ENCODE peak calls at places on chromosomes 16 and 17, in eight cellular contexts. One of them, this sample, is unnamed.

GRCh38 chr17:30600830-30601494 is 123.8 kb downstream of the GOSR1 start:
- DNase-seq in mucosa of gallbladder: peak
- DNase-seq in H9: no peak
- DNase-seq in AG04450: no peak
- DNase-seq in M059J: peak
- DNase-seq in mesothelial cell of epicardium: peak
- DNase-seq in HT1080: peak
- DNase-seq in activated naive CD4-positive, alpha-beta T cell treated with anti-CD3 and anti-CD28 coated beads for 36 hours: peak
- DNase-seq in this sample: no peak

GRCh38 chr16:29029168-29029994 is 44.5 kb downstream of the LAT start:
- DNase-seq in AG04450: peak
- DNase-seq in HT1080: peak
- DNase-seq in H9: peak
- DNase-seq in M059J: peak
- DNase-seq in activated naive CD4-positive, alpha-beta T cell treated with anti-CD3 and anti-CD28 coated beads for 36 hours: peak
- DNase-seq in mesothelial cell of epicardium: peak
- DNase-seq in mucosa of gallbladder: no peak
- DNase-seq in this sample: peak

GRCh38 chr16:11256657-11257130 is 690 bp upstream of the SOCS1 start:
- DNase-seq in M059J: peak
- DNase-seq in HT1080: peak
- DNase-seq in activated naive CD4-positive, alpha-beta T cell treated with anti-CD3 and anti-CD28 coated beads for 36 hours: no peak
- DNase-seq in H9: peak
- DNase-seq in mucosa of gallbladder: peak
- DNase-seq in AG04450: no peak
- DNase-seq in mesothelial cell of epicardium: no peak
- DNase-seq in this sample: no peak

GRCh38 chr17:18993876-18994275 is 10.7 kb downstream of the FAM83G start:
- DNase-seq in activated naive CD4-positive, alpha-beta T cell treated with anti-CD3 and anti-CD28 coated beads for 36 hours: no peak
- DNase-seq in AG04450: peak
- DNase-seq in H9: no peak
- DNase-seq in mesothelial cell of epicardium: no peak
- DNase-seq in mucosa of gallbladder: no peak
- DNase-seq in M059J: no peak
- DNase-seq in HT1080: no peak
- DNase-seq in this sample: no peak

GRCh38 chr16:53509906-53510703 is 7.1 kb upstream of the AKTIP start:
- DNase-seq in AG04450: peak
- DNase-seq in activated naive CD4-positive, alpha-beta T cell treated with anti-CD3 and anti-CD28 coated beads for 36 hours: peak
- DNase-seq in M059J: peak
- DNase-seq in mesothelial cell of epicardium: peak
- DNase-seq in mucosa of gallbladder: peak
- DNase-seq in H9: peak
- DNase-seq in HT1080: peak
- DNase-seq in this sample: no peak

GRCh38 chr17:72525225-72525988 is 404.6 kb downstream of the SOX9 start:
- DNase-seq in H9: no peak
- DNase-seq in mucosa of gallbladder: no peak
- DNase-seq in M059J: no peak
- DNase-seq in AG04450: no peak
- DNase-seq in activated naive CD4-positive, alpha-beta T cell treated with anti-CD3 and anti-CD28 coated beads for 36 hours: no peak
- DNase-seq in mesothelial cell of epicardium: no peak
- DNase-seq in HT1080: no peak
- DNase-seq in this sample: no peak

GRCh38 chr17:63431939-63432804 is 13.9 kb downstream of the CYB561 start:
- DNase-seq in activated naive CD4-positive, alpha-beta T cell treated with anti-CD3 and anti-CD28 coated beads for 36 hours: no peak
- DNase-seq in mesothelial cell of epicardium: no peak
- DNase-seq in AG04450: no peak
- DNase-seq in HT1080: no peak
- DNase-seq in H9: no peak
- DNase-seq in mucosa of gallbladder: no peak
- DNase-seq in M059J: peak
- DNase-seq in this sample: no peak

GRCh38 chr17:75691371-75692290 is 24.5 kb downstream of the SAP30BP start:
- DNase-seq in mesothelial cell of epicardium: no peak
- DNase-seq in AG04450: no peak
- DNase-seq in mucosa of gallbladder: no peak
- DNase-seq in HT1080: peak
- DNase-seq in H9: no peak
- DNase-seq in activated naive CD4-positive, alpha-beta T cell treated with anti-CD3 and anti-CD28 coated beads for 36 hours: peak
- DNase-seq in M059J: peak
- DNase-seq in this sample: no peak

GRCh38 chr17:74234482-74234881 is 21.1 kb downstream of the TTYH2 start:
- DNase-seq in H9: no peak
- DNase-seq in HT1080: no peak
- DNase-seq in mucosa of gallbladder: no peak
- DNase-seq in AG04450: no peak
- DNase-seq in activated naive CD4-positive, alpha-beta T cell treated with anti-CD3 and anti-CD28 coated beads for 36 hours: no peak
- DNase-seq in M059J: no peak
- DNase-seq in mesothelial cell of epicardium: no peak
- DNase-seq in this sample: no peak

GRCh38 chr16:70770291-70770967 is 30.5 kb downstream of the VAC14 start:
- DNase-seq in H9: no peak
- DNase-seq in activated naive CD4-positive, alpha-beta T cell treated with anti-CD3 and anti-CD28 coated beads for 36 hours: no peak
- DNase-seq in M059J: no peak
- DNase-seq in mesothelial cell of epicardium: no peak
- DNase-seq in HT1080: no peak
- DNase-seq in AG04450: no peak
- DNase-seq in mucosa of gallbladder: no peak
- DNase-seq in this sample: no peak

GRCh38 chr16:29230671-29231091 is 175.8 kb downstream of the NPIPB11 start:
- DNase-seq in H9: peak
- DNase-seq in mucosa of gallbladder: peak
- DNase-seq in AG04450: peak
- DNase-seq in M059J: no peak
- DNase-seq in HT1080: no peak
- DNase-seq in mesothelial cell of epicardium: peak
- DNase-seq in activated naive CD4-positive, alpha-beta T cell treated with anti-CD3 and anti-CD28 coated beads for 36 hours: no peak
- DNase-seq in this sample: no peak

GRCh38 chr17:4735825-4736651 is 3.6 kb upstream of the ZMYND15 start:
- DNase-seq in M059J: no peak
- DNase-seq in activated naive CD4-positive, alpha-beta T cell treated with anti-CD3 and anti-CD28 coated beads for 36 hours: no peak
- DNase-seq in mucosa of gallbladder: peak
- DNase-seq in mesothelial cell of epicardium: no peak
- DNase-seq in H9: no peak
- DNase-seq in HT1080: no peak
- DNase-seq in AG04450: no peak
- DNase-seq in this sample: no peak

This sample was measured in GM04503.